ENCODE peak calls at places on chromosomes 6 and 20, in six cellular contexts. U, M, X, H, V and O are unnamed samples.

GRCh38 chr20:43941476-43942212 is 27.0 kb downstream of the TOX2 start:
- DNase-seq in U (peak; percentile 39), M (peak; percentile 86), X (peak; percentile 70), H (peak; percentile 49), V (no peak), O (no peak)

GRCh38 chr6:44105146-44105545 is 22.1 kb downstream of the MRPL14 start:
- DNase-seq in U (no peak), M (no peak), X (no peak), H (no peak), V (no peak), O (peak; percentile 58)

GRCh38 chr6:47741807-47742206 is 40.0 kb upstream of the OPN5 start:
- DNase-seq in U (no peak), M (peak; percentile 89), X (peak; percentile 82), H (peak; percentile 36), V (no peak), O (no peak)

GRCh38 chr6:14635195-14635594 is 517.6 kb downstream of the CD83 start:
- DNase-seq in U (no peak), M (no peak), X (no peak), H (no peak), V (no peak), O (no peak)

GRCh38 chr6:109770047-109770446 is 79.0 kb downstream of the FIG4 start:
- DNase-seq in U (no peak), M (no peak), X (no peak), H (no peak), V (no peak), O (no peak)

GRCh38 chr20:10565191-10565921 is 108.4 kb downstream of the JAG1 start:
- DNase-seq in U (peak; percentile 89), M (peak; percentile 66), X (no peak), H (peak; percentile 93), V (no peak), O (no peak)

GRCh38 chr6:1993049-1993448 is 252.4 kb downstream of the GMDS start:
- DNase-seq in U (peak; percentile 85), M (no peak), X (no peak), H (peak; percentile 58), V (no peak), O (no peak)

GRCh38 chr6:89690944-89691324 is 52.4 kb upstream of the LYRM2 start:
- DNase-seq in U (no peak), M (no peak), X (no peak), H (no peak), V (no peak), O (no peak)

GRCh38 chr6:41712651-41713103 is 22.7 kb downstream of the TFEB start:
- DNase-seq in U (no peak), M (peak; percentile 90), X (no peak), H (no peak), V (no peak), O (no peak)

GRCh38 chr6:93915961-93916360 is 496.6 kb upstream of the EPHA7 start:
- DNase-seq in U (no peak), M (no peak), X (no peak), H (no peak), V (no peak), O (no peak)

GRCh38 chr20:51223163-51223562 is 200.3 kb upstream of the KCNG1 start:
- DNase-seq in U (no peak), M (no peak), X (no peak), H (no peak), V (no peak), O (no peak)

GRCh38 chr6:19803331-19804330 is 33.5 kb upstream of the ID4 start:
- DNase-seq in U (peak; percentile 19), M (no peak), X (no peak), H (peak; percentile 17), V (no peak), O (no peak)

GRCh38 chr6:96381246-96381645 is 140.4 kb upstream of the UFL1 start:
- DNase-seq in U (no peak), M (no peak), X (no peak), H (no peak), V (no peak), O (no peak)

GRCh38 chr6:154705471-154706113 is 27.6 kb upstream of the SCAF8 start:
- DNase-seq in U (no peak), M (peak; percentile 8), X (no peak), H (peak; percentile 20), V (no peak), O (no peak)

GRCh38 chr6:43123691-43124314 is 47.3 kb upstream of the SRF start:
- DNase-seq in U (no peak), M (no peak), X (no peak), H (no peak), V (peak; percentile 78), O (peak; percentile 49)

GRCh38 chr6:23228439-23229024 is 659.2 kb downstream of the HDGFL1 start:
- DNase-seq in U (peak; percentile 35), M (peak; percentile 54), X (no peak), H (no peak), V (no peak), O (no peak)

GRCh38 chr6:43076093-43076927 is at the start of gene PTK7:
- DNase-seq in U (peak; percentile 54), M (peak; percentile 47), X (no peak), H (peak; percentile 36), V (peak; percentile 91), O (peak; percentile 91)

GRCh38 chr6:19805146-19805515 is 32.0 kb upstream of the ID4 start:
- DNase-seq in U (peak; percentile 14), M (no peak), X (no peak), H (peak; percentile 4), V (no peak), O (no peak)

GRCh38 chr20:49045440-49046086 is 549 bp upstream of the CSE1L start:
- DNase-seq in U (peak; percentile 6), M (no peak), X (no peak), H (peak; percentile 13), V (no peak), O (no peak)

GRCh38 chr6:72619883-72620696 is 1.8 kb upstream of the KCNQ5 start:
- DNase-seq in U (peak; percentile 45), M (no peak), X (no peak), H (no peak), V (peak; percentile 65), O (peak; percentile 58)

GRCh38 chr6:4608361-4609115 is 167.7 kb upstream of the CDYL start:
- DNase-seq in U (no peak), M (no peak), X (no peak), H (no peak), V (peak; percentile 77), O (no peak)

GRCh38 chr20:54648421-54649142 is 173.2 kb downstream of the DOK5 start:
- DNase-seq in U (no peak), M (no peak), X (no peak), H (no peak), V (no peak), O (no peak)

GRCh38 chr6:166365221-166365620 is 17.5 kb downstream of the MPC1 start:
- DNase-seq in U (peak; percentile 74), M (no peak), X (no peak), H (peak; percentile 53), V (no peak), O (no peak)

GRCh38 chr6:42010185-42010872 is 40.0 kb upstream of the TAF8 start:
- DNase-seq in U (no peak), M (no peak), X (no peak), H (no peak), V (no peak), O (no peak)

GRCh38 chr20:35342154-35342769 is 50.0 kb upstream of the FAM83C start:
- DNase-seq in U (no peak), M (no peak), X (no peak), H (peak; percentile 16), V (no peak), O (no peak)
- TF ChIP-seq CTCF in U (peak; percentile 30), M (no peak), X (no peak), H (peak; percentile 25), V (no peak), O (peak; percentile 37)

DNA sequence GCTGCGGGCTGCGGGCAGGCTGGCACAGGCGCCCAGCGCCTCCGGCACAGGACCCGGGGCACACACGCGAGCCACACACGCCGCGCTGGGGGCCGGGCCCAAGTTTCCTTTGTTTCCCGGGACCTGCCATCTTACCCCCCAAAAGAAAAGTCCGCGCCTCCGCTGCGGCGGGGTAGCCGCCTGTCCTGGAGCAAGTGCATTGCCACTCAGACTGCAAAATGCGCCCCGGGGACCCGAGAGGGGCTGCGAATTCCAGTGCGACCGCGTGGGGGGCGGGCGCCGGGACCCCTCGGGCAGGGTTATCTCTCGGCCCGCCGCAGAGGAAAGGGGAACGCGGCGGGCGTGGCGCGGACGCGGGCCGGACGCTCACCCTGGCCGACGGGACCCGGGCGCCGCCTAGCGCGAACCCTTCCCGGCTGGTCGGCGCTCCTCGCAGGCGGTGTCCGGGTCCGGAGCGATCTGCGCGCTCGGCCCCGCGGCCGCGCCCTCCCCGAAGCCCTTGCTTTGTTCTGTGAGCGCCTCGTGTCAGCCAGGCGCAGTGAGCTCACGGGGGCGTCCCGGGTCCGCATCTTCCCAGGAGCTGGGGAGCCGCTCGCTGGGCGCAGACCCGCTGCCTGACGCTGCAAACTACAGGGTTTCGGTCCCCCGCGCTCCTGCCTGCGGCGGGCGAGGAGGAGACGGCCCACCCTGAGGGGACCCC is 620 bp upstream of the CD24 start:
- DNase-seq in U (no peak), M (peak; percentile 50), X (peak; percentile 31), H (peak; percentile 4), V (peak; percentile 80), O (peak; percentile 62)
- TF ChIP-seq CTCF in U (peak; percentile 11), M (peak; percentile 55), X (peak; percentile 56), H (no peak), V (no peak), O (no peak)

DNA sequence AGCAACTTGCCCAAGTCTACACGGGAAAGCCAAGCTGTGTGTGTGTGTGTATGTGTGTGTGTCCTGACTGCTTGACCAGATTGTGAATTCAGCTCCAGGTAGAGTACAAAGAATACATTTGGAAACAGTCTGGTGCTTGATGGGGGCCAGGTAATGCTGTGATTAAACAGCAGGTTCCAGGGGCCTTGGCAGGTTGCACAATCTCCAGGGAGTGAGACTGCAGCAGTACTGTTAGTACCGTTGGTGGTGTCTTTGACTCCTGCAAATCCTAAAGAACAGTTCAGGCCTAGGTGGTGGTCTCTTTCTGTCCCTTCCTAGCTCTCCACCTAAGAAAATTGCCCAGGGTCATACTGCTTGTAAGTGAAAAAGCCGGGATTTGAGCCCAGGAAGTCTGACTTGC is 11.2 kb upstream of the PSMF1 start:
- DNase-seq in U (no peak), M (no peak), X (no peak), H (no peak), V (no peak), O (no peak)
- TF ChIP-seq CTCF in U (no peak), M (no peak), X (no peak), H (no peak), V (no peak), O (no peak)

GRCh38 chr6:87281426-87281825 is 41.0 kb upstream of the SMIM8 start:
- DNase-seq in U (no peak), M (no peak), X (no peak), H (no peak), V (no peak), O (no peak)

GRCh38 chr6:87274660-87275273 is 47.6 kb upstream of the SMIM8 start:
- DNase-seq in U (peak; percentile 82), M (peak; percentile 26), X (peak; percentile 17), H (peak; percentile 70), V (no peak), O (no peak)

GRCh38 chr6:87279051-87279595 is 43.3 kb upstream of the SMIM8 start:
- DNase-seq in U (no peak), M (no peak), X (no peak), H (no peak), V (no peak), O (no peak)

GRCh38 chr6:87276624-87277023 is 45.8 kb upstream of the SMIM8 start:
- DNase-seq in U (no peak), M (no peak), X (no peak), H (no peak), V (no peak), O (no peak)

GRCh38 chr6:87277123-87277522 is 45.3 kb upstream of the SMIM8 start:
- DNase-seq in U (peak; percentile 15), M (peak; percentile 25), X (no peak), H (peak; percentile 39), V (no peak), O (no peak)
- TF ChIP-seq CTCF in U (peak; percentile 16), M (no peak), X (no peak), H (peak; percentile 32), V (no peak), O (peak; percentile 55)

GRCh38 chr6:120230008-120230407 is 880.4 kb upstream of the MAN1A1 start:
- DNase-seq in U (no peak), M (peak; percentile 14), X (no peak), H (no peak), V (no peak), O (no peak)
- TF ChIP-seq CTCF in U (no peak), M (no peak), X (no peak), H (no peak), V (no peak), O (peak; percentile 31)